ENCODE peak calls at places on chromosomes 16 and 17, in nine cellular contexts. L, E, U, W, V, B, F, K and O are unnamed samples.

GRCh38 chr17:4816826-4817225 is 9.9 kb downstream of the PLD2 start:
- DNase-seq in L (no peak), E (no peak), U (no peak), W (no peak), V (no peak), B (no peak), F (peak), K (no peak), O (no peak)

GRCh38 chr17:79612468-79613194 is 1.8 kb upstream of the RBFOX3 start:
- DNase-seq in L (peak), E (peak), U (peak), W (peak), V (peak), B (peak), F (peak), K (no peak), O (no peak)

GRCh38 chr17:40516581-40517285 is 15.3 kb upstream of the TNS4 start:
- DNase-seq in L (no peak), E (peak), U (peak), W (no peak), V (peak), B (peak), F (no peak), K (peak), O (peak)

GRCh38 chr17:81924557-81925532 is 2.7 kb downstream of the MAFG start:
- DNase-seq in L (no peak), E (no peak), U (no peak), W (peak), V (peak), B (no peak), F (no peak), K (no peak), O (no peak)

GRCh38 chr16:14050297-14051027 is 20.7 kb upstream of the MRTFB start:
- DNase-seq in L (no peak), E (peak), U (no peak), W (peak), V (peak), B (peak), F (no peak), K (no peak), O (peak)

GRCh38 chr17:32943206-32943605 is 15.3 kb downstream of the TMEM98 start:
- DNase-seq in L (no peak), E (peak), U (no peak), W (no peak), V (no peak), B (peak), F (no peak), K (no peak), O (no peak)

GRCh38 chr17:41731836-41732235 is 2.6 kb downstream of the HAP1 start:
- DNase-seq in L (no peak), E (no peak), U (no peak), W (no peak), V (no peak), B (no peak), F (no peak), K (no peak), O (no peak)

GRCh38 chr16:69881141-69881540 is 70.0 kb upstream of the CLEC18A start:
- DNase-seq in L (no peak), E (no peak), U (no peak), W (no peak), V (no peak), B (no peak), F (no peak), K (no peak), O (no peak)

GRCh38 chr17:17792551-17793377 is 44.0 kb downstream of the SREBF1 start:
- DNase-seq in L (peak), E (peak), U (peak), W (peak), V (no peak), B (peak), F (no peak), K (no peak), O (no peak)

GRCh38 chr16:48511071-48511540 is 98.9 kb downstream of the N4BP1 start:
- DNase-seq in L (no peak), E (peak), U (no peak), W (no peak), V (no peak), B (peak), F (no peak), K (no peak), O (no peak)

GRCh38 chr16:26161461-26162180 is 469.9 kb downstream of the HS3ST4 start:
- DNase-seq in L (no peak), E (no peak), U (no peak), W (no peak), V (no peak), B (no peak), F (no peak), K (no peak), O (no peak)

GRCh38 chr17:45043268-45043681 is 8.2 kb downstream of the DCAKD start:
- DNase-seq in L (peak), E (no peak), U (no peak), W (no peak), V (no peak), B (no peak), F (no peak), K (no peak), O (no peak)

GRCh38 chr16:86880316-86881117 is 302.2 kb downstream of the FOXL1 start:
- DNase-seq in L (no peak), E (no peak), U (no peak), W (no peak), V (no peak), B (peak), F (no peak), K (no peak), O (no peak)

GRCh38 chr16:4455081-4455480 is 19.3 kb downstream of the NMRAL1 start:
- DNase-seq in L (no peak), E (no peak), U (no peak), W (no peak), V (no peak), B (no peak), F (no peak), K (no peak), O (no peak)

GRCh38 chr17:60599220-60599619 is 773 bp upstream of the PPM1D start:
- DNase-seq in L (no peak), E (no peak), U (no peak), W (no peak), V (no peak), B (no peak), F (no peak), K (no peak), O (no peak)

GRCh38 chr17:78726471-78727010 is 55.5 kb downstream of the CYTH1 start:
- DNase-seq in L (no peak), E (no peak), U (no peak), W (no peak), V (no peak), B (no peak), F (no peak), K (no peak), O (no peak)

GRCh38 chr17:27082775-27083154 is 211.1 kb upstream of the WSB1 start:
- DNase-seq in L (no peak), E (no peak), U (no peak), W (no peak), V (no peak), B (no peak), F (no peak), K (no peak), O (no peak)

GRCh38 chr17:81245665-81246342 is 6.7 kb downstream of the NDUFAF8 start:
- DNase-seq in L (no peak), E (no peak), U (no peak), W (no peak), V (no peak), B (no peak), F (peak), K (no peak), O (no peak)

GRCh38 chr16:19898924-19899604 is 14.4 kb upstream of the GPRC5B start:
- DNase-seq in L (peak), E (peak), U (no peak), W (peak), V (peak), B (peak), F (no peak), K (no peak), O (no peak)

GRCh38 chr17:2406903-2407790 is 6.3 kb upstream of the MNT start:
- DNase-seq in L (peak), E (peak), U (no peak), W (no peak), V (peak), B (peak), F (peak), K (no peak), O (peak)

GRCh38 chr17:77320046-77320445 is 179.3 kb downstream of the SEC14L1 start:
- DNase-seq in L (peak), E (peak), U (no peak), W (no peak), V (no peak), B (peak), F (peak), K (no peak), O (no peak)

GRCh38 chr16:61684566-61684965 is 351.7 kb downstream of the CDH8 start:
- DNase-seq in L (no peak), E (no peak), U (no peak), W (no peak), V (no peak), B (peak), F (no peak), K (no peak), O (no peak)

GRCh38 chr17:79533116-79533515 is 77.7 kb downstream of the RBFOX3 start:
- DNase-seq in L (no peak), E (no peak), U (no peak), W (no peak), V (no peak), B (no peak), F (no peak), K (no peak), O (no peak)

GRCh38 chr17:50861822-50862528 is 4.2 kb downstream of the TOB1 start:
- DNase-seq in L (no peak), E (no peak), U (no peak), W (no peak), V (no peak), B (no peak), F (no peak), K (no peak), O (no peak)

GRCh38 chr16:19706846-19707245 is 11.2 kb downstream of the KNOP1 start:
- DNase-seq in L (no peak), E (no peak), U (no peak), W (no peak), V (no peak), B (no peak), F (no peak), K (no peak), O (no peak)

GRCh38 chr16:19783847-19784736 is 66.0 kb downstream of the IQCK start:
- DNase-seq in L (no peak), E (no peak), U (no peak), W (no peak), V (no peak), B (no peak), F (no peak), K (no peak), O (no peak)

GRCh38 chr16:22970191-22970845 is 156.4 kb downstream of the HS3ST2 start:
- DNase-seq in L (no peak), E (no peak), U (no peak), W (no peak), V (no peak), B (no peak), F (no peak), K (no peak), O (no peak)

GRCh38 chr17:43848601-43849000 is 1.6 kb downstream of the CD300LG start:
- DNase-seq in L (no peak), E (no peak), U (no peak), W (no peak), V (no peak), B (no peak), F (peak), K (no peak), O (no peak)

GRCh38 chr17:13542612-13543011 is 59.1 kb downstream of the HS3ST3A1 start:
- DNase-seq in L (no peak), E (no peak), U (no peak), W (no peak), V (no peak), B (peak), F (no peak), K (no peak), O (no peak)

GRCh38 chr16:70709961-70710360 is 24.1 kb upstream of the MTSS2 start:
- DNase-seq in L (no peak), E (no peak), U (no peak), W (no peak), V (no peak), B (no peak), F (no peak), K (no peak), O (no peak)

GRCh38 chr17:83189673-83190385 is 110.4 kb downstream of the METRNL start:
- DNase-seq in L (no peak), E (no peak), U (no peak), W (no peak), V (no peak), B (peak), F (peak), K (no peak), O (no peak)

GRCh38 chr17:7823581-7824001 is 10.4 kb upstream of the KDM6B start:
- DNase-seq in L (no peak), E (no peak), U (no peak), W (peak), V (no peak), B (no peak), F (no peak), K (no peak), O (no peak)

GRCh38 chr17:444879-445454 is 92.4 kb upstream of the RPH3AL start:
- DNase-seq in L (no peak), E (no peak), U (no peak), W (no peak), V (no peak), B (no peak), F (no peak), K (no peak), O (no peak)

GRCh38 chr17:10172241-10172741 is 26.1 kb downstream of the GAS7 start:
- DNase-seq in L (no peak), E (peak), U (no peak), W (no peak), V (no peak), B (no peak), F (no peak), K (no peak), O (no peak)

GRCh38 chr16:78307824-78308528 is 208.5 kb downstream of the WWOX start:
- DNase-seq in L (no peak), E (no peak), U (no peak), W (peak), V (no peak), B (no peak), F (no peak), K (no peak), O (no peak)

GRCh38 chr16:2775317-2775716 is 1.8 kb downstream of the ELOB start:
- DNase-seq in L (no peak), E (no peak), U (no peak), W (no peak), V (no peak), B (no peak), F (no peak), K (no peak), O (no peak)

GRCh38 chr17:14211778-14212177 is 24.9 kb downstream of the CDRT15 start:
- DNase-seq in L (no peak), E (no peak), U (no peak), W (peak), V (no peak), B (no peak), F (peak), K (no peak), O (no peak)

GRCh38 chr16:88535181-88535856 is 34.9 kb upstream of the ZC3H18 start:
- DNase-seq in L (no peak), E (no peak), U (no peak), W (no peak), V (no peak), B (no peak), F (no peak), K (no peak), O (no peak)
- H3K4me3 ChIP-seq in L (peak), E (peak), U (no peak), W (peak), V (peak), B (peak), F (peak), K (peak), O (peak)

DNA sequence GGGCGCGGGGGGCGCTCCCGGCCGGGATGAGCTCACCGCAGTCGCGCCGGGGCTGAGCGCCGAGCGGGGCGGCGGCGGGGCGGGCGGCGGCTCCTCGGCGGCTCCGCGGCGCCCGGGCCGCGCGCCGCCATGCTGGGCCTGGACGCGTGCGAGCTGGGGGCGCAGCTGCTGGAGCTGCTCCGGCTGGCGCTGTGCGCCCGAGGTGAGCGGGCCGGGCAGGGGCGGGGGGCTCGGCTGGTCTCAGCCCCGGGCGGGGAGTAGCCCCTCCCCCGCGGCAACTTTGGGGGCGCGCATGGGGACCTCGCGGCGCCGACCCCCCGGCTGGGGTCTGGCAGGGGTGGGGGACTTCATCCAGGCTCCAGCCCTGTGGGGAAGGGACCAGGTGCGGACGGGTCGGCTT is at the start of gene ARHGDIG:
- DNase-seq in L (no peak), E (no peak), U (no peak), W (peak), V (no peak), B (no peak), F (peak), K (no peak), O (no peak)
- H3K4me3 ChIP-seq in L (peak), E (peak), U (no peak), W (peak), V (peak), B (no peak), F (peak), K (peak), O (peak)

GRCh38 chr17:75975757-75976174 is 3.2 kb downstream of the ACOX1 start:
- DNase-seq in L (no peak), E (no peak), U (no peak), W (no peak), V (no peak), B (no peak), F (no peak), K (no peak), O (no peak)

GRCh38 chr17:75980188-75981018 is 1.4 kb downstream of the TEN1 start:
- DNase-seq in L (no peak), E (no peak), U (no peak), W (no peak), V (no peak), B (peak), F (no peak), K (no peak), O (no peak)

GRCh38 chr17:75978938-75979704 is at the start of the genes ACOX1 and TEN1:
- DNase-seq in L (peak), E (peak), U (peak), W (peak), V (peak), B (peak), F (peak), K (peak), O (peak)

GRCh38 chr17:75979705-75980187 is 706 bp downstream of the TEN1 start:
- DNase-seq in L (no peak), E (no peak), U (no peak), W (no peak), V (no peak), B (peak), F (no peak), K (no peak), O (no peak)

GRCh38 chr17:75976175-75976848 is 2.7 kb downstream of the ACOX1 start:
- DNase-seq in L (no peak), E (no peak), U (no peak), W (no peak), V (peak), B (peak), F (no peak), K (no peak), O (no peak)
- H3K4me3 ChIP-seq in L (peak), E (no peak), U (no peak), W (no peak), V (no peak), B (peak), F (peak), K (peak), O (no peak)

DNA sequence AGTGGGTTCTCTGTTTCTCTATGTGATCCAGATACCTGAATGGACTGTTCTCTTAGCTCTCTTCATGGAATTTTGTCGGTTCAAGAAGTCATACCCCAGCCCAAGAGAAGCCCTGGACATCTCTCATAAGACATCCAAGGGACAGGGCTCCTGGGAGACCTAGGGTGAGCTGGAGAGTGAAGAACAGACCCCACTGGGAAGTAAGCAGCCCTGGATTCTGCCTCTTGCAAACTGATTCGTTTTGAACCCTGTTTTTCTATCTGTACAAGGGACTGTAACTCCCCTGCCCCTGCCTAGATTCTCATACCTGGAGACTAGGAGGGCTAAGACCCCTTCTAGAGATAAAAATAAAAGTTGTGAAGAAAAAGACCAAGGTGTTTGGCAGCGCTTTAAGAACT is 460 bp downstream of the CCL3L1 start:
- DNase-seq in L (no peak), E (no peak), U (no peak), W (no peak), V (no peak), B (no peak), F (no peak), K (no peak), O (no peak)
- H3K4me3 ChIP-seq in L (no peak), E (no peak), U (no peak), W (no peak), V (no peak), B (no peak), F (no peak), K (no peak), O (no peak)

GRCh38 chr17:57671546-57672204 is 73.4 kb downstream of the CCDC182 start:
- DNase-seq in L (peak), E (peak), U (peak), W (peak), V (peak), B (peak), F (peak), K (peak), O (no peak)
- H3K4me3 ChIP-seq in L (no peak), E (no peak), U (no peak), W (no peak), V (no peak), B (no peak), F (no peak), K (no peak), O (no peak)